ENCODE peak calls at places on chromosome 7, in six cellular contexts. One of them, this sample, is unnamed.

GRCh38 chr7:16961650-16962049 is 79.9 kb upstream of the AGR3 start:
- DNase-seq in A549: no peak
- DNase-seq in K562: no peak
- DNase-seq in GM12878: no peak
- DNase-seq in endothelial cell of umbilical vein: no peak
- DNase-seq in HepG2: no peak
- DNase-seq in this sample: no peak

GRCh38 chr7:88758355-88759215 is 915 bp upstream of the ZNF804B start:
- DNase-seq in A549: no peak
- DNase-seq in K562: peak; percentile 44
- DNase-seq in GM12878: no peak
- DNase-seq in endothelial cell of umbilical vein: peak; percentile 34
- DNase-seq in HepG2: no peak
- DNase-seq in this sample: no peak

GRCh38 chr7:4758111-4758510 is 17.3 kb upstream of the AP5Z1 start:
- DNase-seq in A549: no peak
- DNase-seq in K562: no peak
- DNase-seq in GM12878: no peak
- DNase-seq in endothelial cell of umbilical vein: no peak
- DNase-seq in HepG2: no peak
- DNase-seq in this sample: no peak

GRCh38 chr7:128737867-128738390 is 1.2 kb upstream of the CALU start:
- DNase-seq in A549: peak; percentile 33
- DNase-seq in K562: peak; percentile 55
- DNase-seq in GM12878: no peak
- DNase-seq in endothelial cell of umbilical vein: peak; percentile 50
- DNase-seq in HepG2: peak; percentile 7
- DNase-seq in this sample: no peak

GRCh38 chr7:7212612-7213011 is 30.3 kb downstream of the C1GALT1 start:
- DNase-seq in A549: no peak
- DNase-seq in K562: no peak
- DNase-seq in GM12878: no peak
- DNase-seq in endothelial cell of umbilical vein: no peak
- DNase-seq in HepG2: peak; percentile 80
- DNase-seq in this sample: no peak

GRCh38 chr7:127530148-127530547 is 55.2 kb downstream of the GCC1 start:
- DNase-seq in A549: no peak
- DNase-seq in K562: no peak
- DNase-seq in GM12878: no peak
- DNase-seq in endothelial cell of umbilical vein: no peak
- DNase-seq in HepG2: no peak
- DNase-seq in this sample: no peak

GRCh38 chr7:7576344-7576743 is 9.7 kb downstream of the MIOS start:
- DNase-seq in A549: no peak
- DNase-seq in K562: no peak
- DNase-seq in GM12878: no peak
- DNase-seq in endothelial cell of umbilical vein: no peak
- DNase-seq in HepG2: no peak
- DNase-seq in this sample: no peak

GRCh38 chr7:95169678-95170077 is 154.7 kb downstream of the PON1 start:
- DNase-seq in A549: no peak
- DNase-seq in K562: no peak
- DNase-seq in GM12878: no peak
- DNase-seq in endothelial cell of umbilical vein: peak; percentile 24
- DNase-seq in HepG2: no peak
- DNase-seq in this sample: no peak

GRCh38 chr7:48548667-48549066 is 375.7 kb upstream of the CDC14C start:
- DNase-seq in A549: no peak
- DNase-seq in K562: no peak
- DNase-seq in GM12878: no peak
- DNase-seq in endothelial cell of umbilical vein: no peak
- DNase-seq in HepG2: no peak
- DNase-seq in this sample: no peak

DNA sequence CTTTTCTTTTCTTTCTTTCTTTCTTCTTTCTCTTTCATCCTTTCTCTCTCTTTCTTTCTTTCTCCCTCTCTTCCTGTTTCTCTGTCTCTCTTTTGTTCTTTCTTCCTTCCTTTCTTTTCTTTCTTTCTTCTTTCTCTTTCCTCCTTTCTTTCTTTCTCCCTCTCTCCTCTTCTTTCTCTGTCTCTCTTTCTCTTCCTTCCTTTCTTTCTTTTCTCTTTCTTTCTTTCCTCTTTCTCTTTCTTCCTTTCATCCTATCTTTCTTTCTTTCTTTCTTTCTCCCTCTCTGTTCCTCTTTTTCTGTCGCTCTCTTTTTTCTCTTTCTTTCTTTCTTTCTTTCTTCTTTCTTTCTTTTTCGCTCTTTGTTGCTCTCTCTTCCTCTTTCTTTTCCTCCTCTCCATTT is 1149.2 kb upstream of the AUTS2 start:
- DNase-seq in A549: no peak
- DNase-seq in K562: no peak
- DNase-seq in GM12878: no peak
- DNase-seq in endothelial cell of umbilical vein: no peak
- DNase-seq in HepG2: no peak
- DNase-seq in this sample: no peak
- TF ChIP-seq MYC in A549: no peak
- TF ChIP-seq MYC in K562: no peak
- TF ChIP-seq MYC in GM12878: no peak
- TF ChIP-seq MYC in endothelial cell of umbilical vein: no peak
- TF ChIP-seq MYC in HepG2: no peak
- TF ChIP-seq MYC in this sample: no peak

DNA sequence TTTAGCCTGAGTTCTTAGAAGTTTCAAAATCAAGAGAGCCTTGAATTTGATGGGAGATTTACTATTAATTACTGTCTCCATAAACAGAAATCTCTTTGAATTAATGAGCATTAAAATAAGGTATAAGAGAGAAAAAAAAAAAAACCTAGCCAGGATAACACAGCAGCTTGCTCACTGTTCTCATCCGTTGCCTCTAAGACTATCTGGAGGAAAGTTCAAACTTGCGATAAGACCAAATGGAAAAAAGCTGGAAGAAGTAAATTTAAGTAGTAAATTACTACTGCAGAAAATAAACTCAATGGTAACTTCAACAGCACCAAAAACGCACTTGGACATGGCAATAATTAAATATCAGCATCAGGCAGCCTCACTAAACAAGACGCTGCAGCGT is 36.7 kb downstream of the GNA12 start:
- DNase-seq in A549: no peak
- DNase-seq in K562: no peak
- DNase-seq in GM12878: no peak
- DNase-seq in endothelial cell of umbilical vein: no peak
- DNase-seq in HepG2: no peak
- DNase-seq in this sample: no peak
- H3K4me3 ChIP-seq in A549: no peak overlapping the region
- H3K4me3 ChIP-seq in K562: no peak overlapping the region
- H3K4me3 ChIP-seq in GM12878: no peak overlapping the region
- H3K4me3 ChIP-seq in endothelial cell of umbilical vein: no peak overlapping the region
- H3K4me3 ChIP-seq in HepG2: no peak overlapping the region
- H3K4me3 ChIP-seq in this sample: no peak overlapping the region

GRCh38 chr7:107267138-107267537 is 98.3 kb downstream of the HBP1 start:
- DNase-seq in A549: no peak
- DNase-seq in K562: no peak
- DNase-seq in GM12878: no peak
- DNase-seq in endothelial cell of umbilical vein: no peak
- DNase-seq in HepG2: no peak
- DNase-seq in this sample: no peak
- TF ChIP-seq MYC in A549: no peak
- TF ChIP-seq MYC in K562: no peak
- TF ChIP-seq MYC in GM12878: no peak
- TF ChIP-seq MYC in endothelial cell of umbilical vein: no peak
- TF ChIP-seq MYC in HepG2: no peak
- TF ChIP-seq MYC in this sample: no peak

GRCh38 chr7:134343136-134343535 is 26.4 kb upstream of the SLC35B4 start:
- DNase-seq in A549: no peak
- DNase-seq in K562: no peak
- DNase-seq in GM12878: no peak
- DNase-seq in endothelial cell of umbilical vein: no peak
- DNase-seq in HepG2: no peak
- DNase-seq in this sample: no peak
- H3K4me3 ChIP-seq in A549: no peak overlapping the region
- H3K4me3 ChIP-seq in K562: no peak overlapping the region
- H3K4me3 ChIP-seq in GM12878: no peak overlapping the region
- H3K4me3 ChIP-seq in endothelial cell of umbilical vein: no peak overlapping the region
- H3K4me3 ChIP-seq in HepG2: no peak overlapping the region
- H3K4me3 ChIP-seq in this sample: no peak overlapping the region

DNA sequence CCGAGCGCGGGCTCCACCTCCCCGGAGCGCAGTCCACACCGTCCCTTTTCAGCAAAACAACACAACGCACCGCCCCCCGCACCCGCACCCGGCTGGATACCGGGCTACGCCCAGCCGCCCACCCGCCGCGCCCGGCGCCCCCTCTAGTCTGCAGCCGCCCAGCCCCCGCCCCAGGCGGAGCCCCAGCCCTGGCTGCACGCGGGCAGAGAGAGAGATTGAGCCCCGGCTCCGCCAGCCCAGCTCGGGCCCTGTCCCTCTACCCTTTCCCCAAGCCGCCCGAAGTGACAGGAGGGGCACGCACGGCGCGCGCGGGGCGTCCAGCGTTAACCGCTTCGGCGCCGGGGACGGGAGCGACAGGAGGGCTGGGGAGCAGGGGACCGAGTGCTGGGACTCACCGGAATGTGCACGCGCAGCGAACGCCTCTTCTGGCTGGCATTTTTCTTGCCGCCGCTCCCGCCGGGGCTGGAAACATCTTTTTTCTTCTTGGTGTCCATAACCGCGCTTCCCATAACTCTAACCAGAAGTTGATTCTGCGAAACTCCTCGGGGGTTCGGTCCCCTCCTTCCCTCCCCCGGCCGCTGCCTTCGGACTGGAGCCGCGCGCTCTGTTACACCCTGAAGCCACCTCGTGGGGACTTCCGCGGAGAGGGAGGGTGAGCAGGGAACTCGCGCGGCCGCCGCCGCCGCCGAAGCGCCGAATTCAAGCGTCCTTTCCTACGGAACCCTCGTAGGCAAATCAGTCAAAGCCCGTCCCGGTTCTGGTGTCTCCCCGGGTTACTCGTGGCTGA is 610 bp downstream of the PRKAG2 start:
- DNase-seq in A549: peak; percentile 35
- DNase-seq in K562: no peak
- DNase-seq in GM12878: no peak
- DNase-seq in endothelial cell of umbilical vein: peak; percentile 37
- DNase-seq in HepG2: no peak
- DNase-seq in this sample: peak; percentile 68
- TF ChIP-seq MYC in A549: no peak
- TF ChIP-seq MYC in K562: no peak
- TF ChIP-seq MYC in GM12878: no peak
- TF ChIP-seq MYC in endothelial cell of umbilical vein: no peak
- TF ChIP-seq MYC in HepG2: no peak
- TF ChIP-seq MYC in this sample: no peak

GRCh38 chr7:27097686-27098492 is 2.1 kb upstream of the HOXA1 start:
- DNase-seq in A549: no peak
- DNase-seq in K562: no peak
- DNase-seq in GM12878: no peak
- DNase-seq in endothelial cell of umbilical vein: peak; percentile 58
- DNase-seq in HepG2: no peak
- DNase-seq in this sample: no peak

GRCh38 chr7:27099224-27099838 is 3.2 kb downstream of the HOXA2 start:
- DNase-seq in A549: no peak
- DNase-seq in K562: no peak
- DNase-seq in GM12878: no peak
- DNase-seq in endothelial cell of umbilical vein: no peak
- DNase-seq in HepG2: no peak
- DNase-seq in this sample: no peak

GRCh38 chr7:27096756-27097514 is 1.1 kb upstream of the HOXA1 start:
- DNase-seq in A549: no peak
- DNase-seq in K562: no peak
- DNase-seq in GM12878: no peak
- DNase-seq in endothelial cell of umbilical vein: peak; percentile 53
- DNase-seq in HepG2: no peak
- DNase-seq in this sample: peak; percentile 70

GRCh38 chr7:27099839-27100225 is 2.7 kb downstream of the HOXA2 start:
- DNase-seq in A549: no peak
- DNase-seq in K562: no peak
- DNase-seq in GM12878: no peak
- DNase-seq in endothelial cell of umbilical vein: peak; percentile 52
- DNase-seq in HepG2: no peak
- DNase-seq in this sample: no peak

GRCh38 chr7:27098493-27099223 is 2.9 kb upstream of the HOXA1 start:
- DNase-seq in A549: no peak
- DNase-seq in K562: no peak
- DNase-seq in GM12878: no peak
- DNase-seq in endothelial cell of umbilical vein: peak; percentile 90
- DNase-seq in HepG2: no peak
- DNase-seq in this sample: no peak
- H3K4me3 ChIP-seq in A549: no peak overlapping the region
- H3K4me3 ChIP-seq in K562: no peak overlapping the region
- H3K4me3 ChIP-seq in GM12878: no peak overlapping the region
- H3K4me3 ChIP-seq in endothelial cell of umbilical vein: peak overlapping the region; percentile 80
- H3K4me3 ChIP-seq in HepG2: no peak overlapping the region
- H3K4me3 ChIP-seq in this sample: no peak overlapping the region

GRCh38 chr7:43138710-43139601 is 26.5 kb downstream of the HECW1 start:
- DNase-seq in A549: no peak
- DNase-seq in K562: no peak
- DNase-seq in GM12878: no peak
- DNase-seq in endothelial cell of umbilical vein: no peak
- DNase-seq in HepG2: no peak
- DNase-seq in this sample: no peak
- TF ChIP-seq MYC in A549: no peak
- TF ChIP-seq MYC in K562: no peak
- TF ChIP-seq MYC in GM12878: no peak
- TF ChIP-seq MYC in endothelial cell of umbilical vein: no peak
- TF ChIP-seq MYC in HepG2: no peak
- TF ChIP-seq MYC in this sample: no peak

DNA sequence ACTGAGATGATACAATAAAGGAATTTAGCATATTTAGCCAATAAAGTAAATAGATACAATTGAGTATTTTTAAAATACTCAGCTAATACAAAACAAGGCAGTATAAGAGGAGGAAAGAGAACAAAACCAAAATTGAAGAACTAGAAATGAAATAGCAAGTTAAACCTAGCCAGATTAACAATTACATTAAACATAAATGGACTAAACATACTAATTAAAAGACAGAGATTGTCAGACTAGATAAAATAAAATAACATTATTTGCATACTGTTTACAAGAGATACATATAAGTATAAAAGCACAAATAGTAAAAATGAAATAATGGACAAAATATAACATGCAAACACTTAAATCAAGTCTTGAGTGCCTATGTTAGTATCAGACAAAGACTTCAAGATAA is 517.7 kb upstream of the PHF14 start:
- DNase-seq in A549: no peak
- DNase-seq in K562: no peak
- DNase-seq in GM12878: no peak
- DNase-seq in endothelial cell of umbilical vein: no peak
- DNase-seq in HepG2: no peak
- DNase-seq in this sample: no peak
- H3K4me3 ChIP-seq in A549: no peak overlapping the region
- H3K4me3 ChIP-seq in K562: no peak overlapping the region
- H3K4me3 ChIP-seq in GM12878: no peak overlapping the region
- H3K4me3 ChIP-seq in endothelial cell of umbilical vein: no peak overlapping the region
- H3K4me3 ChIP-seq in HepG2: no peak overlapping the region
- H3K4me3 ChIP-seq in this sample: no peak overlapping the region

DNA sequence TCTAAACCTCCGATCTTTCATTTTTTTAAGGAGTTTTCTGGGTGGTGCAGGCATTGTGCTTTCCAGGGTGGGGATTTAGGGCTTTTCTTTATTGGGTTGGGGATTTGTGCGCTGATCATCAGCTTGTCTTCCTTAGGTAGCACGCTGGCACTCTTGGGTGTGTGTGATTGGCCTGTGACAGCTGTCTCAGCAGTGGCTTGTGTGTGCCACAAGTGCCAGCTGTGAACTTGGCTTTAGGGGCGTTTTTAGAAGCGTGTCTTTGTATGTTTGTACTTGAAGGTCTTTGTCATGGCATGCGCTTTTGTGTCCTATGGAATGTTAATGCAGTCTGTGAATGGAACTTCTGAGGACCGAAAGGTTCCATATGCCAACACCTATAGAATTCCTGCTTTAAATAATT is 788 bp downstream of the AKAP9 start:
- DNase-seq in A549: no peak
- DNase-seq in K562: peak; percentile 54
- DNase-seq in GM12878: no peak
- DNase-seq in endothelial cell of umbilical vein: peak; percentile 60
- DNase-seq in HepG2: peak; percentile 57
- DNase-seq in this sample: peak; percentile 77
- TF ChIP-seq MYC in A549: no peak
- TF ChIP-seq MYC in K562: no peak
- TF ChIP-seq MYC in GM12878: no peak
- TF ChIP-seq MYC in endothelial cell of umbilical vein: no peak
- TF ChIP-seq MYC in HepG2: no peak
- TF ChIP-seq MYC in this sample: peak; percentile 33